ENCODE peak calls at places on chromosomes 5 and 9, in six cellular contexts. W, I, H, M, E and Y are unnamed samples.

GRCh38 chr5:117359895-117360294 is 785.3 kb upstream of the SEMA6A start:
- DNase-seq in M (no peak), I (no peak), H (no peak), W (no peak), E (no peak), Y (no peak)

GRCh38 chr5:88734191-88734640 is 148.8 kb downstream of the MEF2C start:
- DNase-seq in W (peak; percentile 12), H (no peak), I (no peak), M (no peak), E (peak; percentile 54), Y (no peak)

GRCh38 chr9:108783318-108784127 is 72.3 kb downstream of the ACTL7B start:
- DNase-seq in E (no peak), W (no peak), H (no peak), I (no peak), M (no peak), Y (no peak)

GRCh38 chr5:172837640-172838039 is 3.6 kb downstream of the ERGIC1 start:
- DNase-seq in H (no peak), I (no peak), W (no peak), E (peak; percentile 75), M (no peak), Y (no peak)

GRCh38 chr5:135015942-135016341 is 18.1 kb downstream of the PITX1 start:
- DNase-seq in H (no peak), M (no peak), W (no peak), E (no peak), I (no peak), Y (no peak)

GRCh38 chr9:34375901-34376595 is 650 bp downstream of the MYORG start:
- DNase-seq in W (peak; percentile 12), M (peak; percentile 56), I (no peak), E (peak; percentile 75), H (peak; percentile 54), Y (no peak)

GRCh38 chr9:34558911-34559615 is 30.5 kb downstream of the CNTFR start:
- DNase-seq in I (no peak), E (no peak), H (no peak), M (no peak), W (no peak), Y (no peak)

GRCh38 chr9:33289501-33289900 is 815 bp upstream of the NFX1 start:
- DNase-seq in M (no peak), W (peak; percentile 19), E (no peak), H (no peak), I (no peak), Y (no peak)

GRCh38 chr5:137845472-137845871 is 22.2 kb upstream of the MYOT start:
- DNase-seq in H (no peak), E (no peak), I (no peak), W (no peak), M (no peak), Y (no peak)

GRCh38 chr9:137254624-137255447 is at the start of gene NELFB:
- DNase-seq in E (peak; percentile 100), I (peak; percentile 99), W (peak; percentile 85), M (peak; percentile 95), H (peak; percentile 90), Y (peak; percentile 96)

GRCh38 chr5:11596185-11596584 is 308.1 kb downstream of the CTNND2 start:
- DNase-seq in I (no peak), W (no peak), H (no peak), E (no peak), M (no peak), Y (no peak)

GRCh38 chr9:132075853-132076252 is 3.8 kb downstream of the MED27 start:
- DNase-seq in I (no peak), W (no peak), E (no peak), H (no peak), M (no peak), Y (no peak)

GRCh38 chr5:173303878-173304590 is 24.2 kb downstream of the STC2 start:
- DNase-seq in M (no peak), H (no peak), W (peak; percentile 69), E (no peak), I (no peak), Y (no peak)

GRCh38 chr5:73197637-73198257 is 24.8 kb downstream of the TMEM174 start:
- DNase-seq in M (no peak), I (no peak), E (no peak), H (no peak), W (no peak), Y (no peak)

GRCh38 chr5:138536215-138536614 is 6.8 kb downstream of the ETF1 start:
- DNase-seq in E (no peak), W (no peak), M (no peak), I (no peak), H (no peak), Y (no peak)

GRCh38 chr9:130150779-130151381 is 21.3 kb upstream of the NCS1 start:
- DNase-seq in H (no peak), W (peak; percentile 30), E (no peak), M (no peak), I (no peak), Y (no peak)

GRCh38 chr5:159161361-159162214 is 47.8 kb downstream of the RNF145 start:
- DNase-seq in I (no peak), E (no peak), H (no peak), M (no peak), W (peak; percentile 35), Y (no peak)

GRCh38 chr5:135372654-135373381 is 26.2 kb downstream of the MACROH2A1 start:
- DNase-seq in H (no peak), E (no peak), W (no peak), M (no peak), I (no peak), Y (no peak)

GRCh38 chr5:540215-541147 is 16.2 kb upstream of the SLC9A3 start:
- DNase-seq in I (no peak), M (no peak), E (no peak), H (no peak), W (no peak), Y (no peak)

GRCh38 chr5:133245191-133246052 is 193.6 kb downstream of the HSPA4 start:
- DNase-seq in E (no peak), H (no peak), W (peak; percentile 89), M (no peak), I (no peak), Y (no peak)

GRCh38 chr5:128844354-128844923 is 120.8 kb upstream of the SLC27A6 start:
- DNase-seq in W (peak; percentile 63), H (no peak), E (peak; percentile 6), M (no peak), I (no peak), Y (no peak)

GRCh38 chr9:133468777-133469455 is 9.1 kb downstream of the CACFD1 start:
- DNase-seq in M (no peak), H (no peak), I (no peak), E (no peak), W (no peak), Y (no peak)

GRCh38 chr9:15977438-15977837 is 424.6 kb downstream of the CCDC171 start:
- DNase-seq in W (no peak), M (no peak), E (no peak), I (no peak), H (no peak), Y (no peak)

GRCh38 chr5:96743065-96743768 is 64.5 kb downstream of the ERAP1 start:
- DNase-seq in I (no peak), M (peak; percentile 28), E (no peak), H (no peak), W (peak; percentile 52), Y (no peak)

DNA sequence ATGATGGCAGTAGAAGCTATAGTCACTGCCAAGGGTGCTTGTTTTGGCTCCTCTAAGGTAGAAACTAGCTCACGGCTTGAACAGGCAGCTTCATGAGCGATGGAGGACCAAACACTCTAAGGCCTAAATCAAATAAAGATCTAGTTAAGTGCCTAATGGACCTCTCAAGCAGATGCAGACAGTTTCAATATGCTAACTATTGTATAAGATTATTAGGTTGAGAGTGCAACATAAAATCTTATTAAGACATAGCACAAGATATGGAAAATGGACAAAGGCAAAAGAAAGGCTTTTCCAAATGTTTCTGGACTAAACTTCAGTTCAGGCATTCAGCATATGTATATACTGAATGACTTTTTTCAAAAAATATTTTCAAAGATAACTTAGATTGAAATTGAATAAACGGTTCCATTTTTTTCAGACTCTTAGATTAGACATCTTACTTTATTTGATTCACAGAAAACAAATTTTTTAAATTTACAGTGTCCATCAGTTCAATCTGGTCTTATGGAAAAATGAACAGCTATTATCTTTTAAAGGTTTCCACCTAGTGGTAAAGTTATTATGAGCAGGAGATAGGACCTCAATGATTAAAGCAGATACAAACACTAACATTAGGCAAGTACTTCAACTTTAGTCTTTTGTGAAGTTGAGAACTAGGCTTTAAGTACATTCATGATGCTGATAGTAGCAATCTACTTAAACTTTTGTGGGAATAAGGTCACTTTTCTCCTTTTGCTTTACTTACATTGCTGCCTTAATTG is 1167.7 kb downstream of the MAT2B start:
- DNase-seq in M (no peak), W (peak; percentile 7), H (no peak), I (no peak), E (peak; percentile 7), Y (no peak)
- TF ChIP-seq CTCF in M (no peak), W (no peak), H (peak; percentile 37), I (peak; percentile 58), E (no peak), Y (peak; percentile 40)

DNA sequence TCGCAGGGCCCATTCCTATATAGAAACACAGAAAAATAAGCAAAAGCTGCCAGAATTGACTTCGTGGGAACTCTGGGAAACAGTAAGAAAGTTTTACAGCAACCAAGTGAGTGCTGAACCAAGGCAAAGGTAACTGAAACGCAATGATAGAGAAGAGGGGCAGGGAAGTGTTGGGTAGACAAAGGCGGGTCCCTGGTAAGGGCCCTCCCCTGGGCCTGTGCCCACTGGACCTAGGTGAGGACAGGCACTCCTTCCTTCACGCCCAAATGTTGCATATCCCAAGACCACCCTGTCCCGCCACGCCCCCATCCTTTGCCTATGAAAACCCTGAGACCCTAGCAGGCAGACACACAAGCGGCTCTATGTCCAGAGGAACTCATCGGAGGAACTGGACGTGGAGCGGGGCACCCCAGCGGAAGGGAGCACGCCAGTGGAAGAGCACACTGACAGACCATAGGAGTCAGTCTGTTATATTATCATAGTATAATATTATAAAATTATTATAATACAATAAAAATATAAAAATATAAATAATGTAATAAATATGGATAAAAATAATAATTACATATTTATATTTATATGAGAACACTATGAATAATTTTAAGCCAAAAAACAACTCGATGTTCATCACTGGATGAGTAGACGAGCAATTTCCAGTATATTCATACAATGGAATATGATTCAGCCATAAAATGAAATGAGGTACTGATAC is 27.9 kb downstream of the CDKN2A start:
- DNase-seq in E (no peak), I (no peak), W (no peak), M (no peak), H (no peak), Y (no peak)
- TF ChIP-seq CTCF in E (no peak), I (no peak), W (no peak), M (no peak), H (no peak), Y (no peak)

GRCh38 chr9:25960235-25960634 is 282.0 kb upstream of the TUSC1 start:
- DNase-seq in I (no peak), W (no peak), E (no peak), H (no peak), M (no peak), Y (no peak)

DNA sequence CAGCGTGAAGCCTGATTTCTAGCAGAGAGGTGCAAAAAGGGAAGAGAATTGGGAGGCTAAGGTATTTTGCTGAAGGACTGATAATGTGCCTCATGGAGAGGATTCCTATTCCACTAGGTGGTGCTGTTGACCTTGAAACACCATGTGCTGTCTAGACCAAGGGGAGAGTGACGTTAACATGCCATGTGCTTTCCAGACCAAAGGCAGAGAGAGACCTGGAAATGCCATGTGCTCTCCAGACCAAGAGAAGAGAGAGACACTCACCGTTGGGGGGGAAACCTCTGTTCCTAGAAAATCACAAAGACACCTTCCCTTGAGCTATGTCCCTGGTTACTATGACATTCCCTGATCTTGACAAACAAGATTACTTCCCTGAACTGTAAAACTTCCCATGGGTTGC is 286.0 kb upstream of the TUSC1 start:
- DNase-seq in E (peak; percentile 20), M (no peak), I (peak; percentile 14), W (peak; percentile 61), H (peak; percentile 56), Y (no peak)
- TF ChIP-seq CTCF in E (peak; percentile 42), M (peak; percentile 11), I (peak; percentile 70), W (peak; percentile 48), H (peak; percentile 66), Y (peak; percentile 67)

GRCh38 chr9:85142461-85143401 is 473.2 kb downstream of the NTRK2 start:
- DNase-seq in W (no peak), M (peak; percentile 31), I (no peak), E (peak; percentile 46), H (no peak), Y (no peak)
- TF ChIP-seq CTCF in W (no peak), M (peak; percentile 60), I (peak; percentile 69), E (peak; percentile 41), H (peak; percentile 58), Y (peak; percentile 61)